ENCODE peak calls at places on chromosomes 13 and 19, in four cellular contexts. I is tibial nerve, V is PC-3, F is Peyer's patch. H is an unnamed sample.

GRCh38 chr19:28046932-28047331 is 1166.0 kb downstream of the UQCRFS1 start:
- DNase-seq in F (no peak), V (no peak), I (no peak), H (no peak)

GRCh38 chr19:41413947-41414346 is 13.2 kb downstream of the B3GNT8 start:
- DNase-seq in F (no peak), V (no peak), I (no peak), H (peak; percentile 48)

GRCh38 chr13:101575591-101575990 is 123.1 kb downstream of the ITGBL1 start:
- DNase-seq in V (peak; percentile 71), I (no peak), F (no peak), H (no peak)

GRCh38 chr19:33819875-33820781 is 23.5 kb downstream of the KCTD15 start:
- DNase-seq in F (peak; percentile 86), I (peak; percentile 43), V (peak; percentile 85), H (peak; percentile 85)

GRCh38 chr19:3047307-3048189 is 14.7 kb downstream of the TLE5 start:
- DNase-seq in V (peak; percentile 58), F (peak; percentile 94), I (peak; percentile 93), H (peak; percentile 80)

GRCh38 chr19:13826652-13827235 is 31.5 kb downstream of the ZSWIM4 start:
- DNase-seq in I (no peak), V (no peak), F (no peak), H (no peak)

GRCh38 chr19:3389876-3390361 is 23.5 kb downstream of the NFIC start:
- DNase-seq in I (no peak), F (no peak), V (no peak), H (peak; percentile 62)

GRCh38 chr13:89221557-89222158 is 1550.5 kb downstream of the SLITRK5 start:
- DNase-seq in F (no peak), I (no peak), V (no peak), H (no peak)

GRCh38 chr19:7418575-7418974 is 69.8 kb downstream of the ARHGEF18 start:
- DNase-seq in F (no peak), V (no peak), I (no peak), H (no peak)

GRCh38 chr19:41993612-41994483 is at the start of gene ATP1A3:
- DNase-seq in I (no peak), F (peak; percentile 72), V (peak; percentile 57), H (peak; percentile 23)

GRCh38 chr19:6250024-6250605 is 29.7 kb downstream of the MLLT1 start:
- DNase-seq in I (no peak), F (no peak), V (no peak), H (no peak)

GRCh38 chr13:106533940-106534843 is 1.3 kb downstream of the EFNB2 start:
- DNase-seq in F (peak; percentile 62), V (peak; percentile 56), I (no peak), H (peak; percentile 79)

GRCh38 chr19:38708413-38709024 is 35.8 kb downstream of the CAPN12 start:
- DNase-seq in I (no peak), V (no peak), F (no peak), H (no peak)

GRCh38 chr19:14006766-14007562 is 844 bp upstream of the RFX1 start:
- DNase-seq in V (no peak), F (no peak), I (no peak), H (peak; percentile 92)

GRCh38 chr19:31110331-31110730 is 238.9 kb downstream of the TSHZ3 start:
- DNase-seq in F (no peak), I (no peak), V (no peak), H (no peak)
- TF ChIP-seq CTCF in F (no peak), I (no peak), V (no peak), H (no peak)

GRCh38 chr13:98318263-98318878 is 141.3 kb upstream of the RNF113B start:
- DNase-seq in I (no peak), V (no peak), F (no peak), H (no peak)
- H3K36me3 ChIP-seq in I (no peaks in the 10 kb centered on the region), V (no peaks in the 10 kb centered on the region), F (no peaks in the 10 kb centered on the region), H (no peaks in the 10 kb centered on the region)

GRCh38 chr13:30364133-30364532 is 56.8 kb upstream of the KATNAL1 start:
- DNase-seq in F (no peak), V (no peak), I (no peak), H (no peak)

GRCh38 chr13:30364876-30365275 is 57.4 kb upstream of the UBE2L5 start:
- DNase-seq in I (no peak), V (no peak), F (no peak), H (no peak)

GRCh38 chr13:30363725-30364124 is 56.4 kb upstream of the KATNAL1 start:
- DNase-seq in F (no peak), V (no peak), I (no peak), H (no peak)

GRCh38 chr13:30362005-30362788 is 54.8 kb upstream of the KATNAL1 start:
- DNase-seq in F (no peak), I (no peak), V (no peak), H (no peak)

GRCh38 chr13:30362869-30363268 is 55.5 kb upstream of the KATNAL1 start:
- DNase-seq in I (no peak), V (no peak), F (no peak), H (no peak)
- H3K4me1 ChIP-seq in I (no peaks in the 10 kb centered on the region), V (no peaks in the 10 kb centered on the region), F (no peaks in the 10 kb centered on the region), H (no peaks in the 10 kb centered on the region)

DNA sequence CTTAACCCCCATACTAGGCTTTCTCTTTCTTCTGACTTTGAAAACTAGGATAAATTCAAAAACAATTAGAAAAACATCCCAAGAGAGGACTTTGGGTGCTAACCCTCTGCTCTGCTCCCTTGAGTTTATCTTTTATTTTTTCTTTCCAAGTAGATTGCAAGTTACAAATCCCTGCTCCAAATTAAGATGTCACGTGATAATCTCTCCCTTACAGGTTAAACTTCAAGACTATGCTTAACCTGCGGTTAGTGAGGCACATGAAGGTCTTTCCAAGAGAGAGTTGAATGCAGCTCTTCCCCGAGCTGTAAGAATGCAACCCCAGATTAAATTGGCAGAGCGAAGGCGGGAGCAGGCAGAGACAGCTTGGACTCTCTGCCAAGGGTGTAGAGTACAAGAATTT is 12.2 kb upstream of the ZNF507 start:
- DNase-seq in I (no peak), F (no peak), V (no peak), H (no peak)
- TF ChIP-seq CTCF in I (no peak), F (no peak), V (no peak), H (no peak)

DNA sequence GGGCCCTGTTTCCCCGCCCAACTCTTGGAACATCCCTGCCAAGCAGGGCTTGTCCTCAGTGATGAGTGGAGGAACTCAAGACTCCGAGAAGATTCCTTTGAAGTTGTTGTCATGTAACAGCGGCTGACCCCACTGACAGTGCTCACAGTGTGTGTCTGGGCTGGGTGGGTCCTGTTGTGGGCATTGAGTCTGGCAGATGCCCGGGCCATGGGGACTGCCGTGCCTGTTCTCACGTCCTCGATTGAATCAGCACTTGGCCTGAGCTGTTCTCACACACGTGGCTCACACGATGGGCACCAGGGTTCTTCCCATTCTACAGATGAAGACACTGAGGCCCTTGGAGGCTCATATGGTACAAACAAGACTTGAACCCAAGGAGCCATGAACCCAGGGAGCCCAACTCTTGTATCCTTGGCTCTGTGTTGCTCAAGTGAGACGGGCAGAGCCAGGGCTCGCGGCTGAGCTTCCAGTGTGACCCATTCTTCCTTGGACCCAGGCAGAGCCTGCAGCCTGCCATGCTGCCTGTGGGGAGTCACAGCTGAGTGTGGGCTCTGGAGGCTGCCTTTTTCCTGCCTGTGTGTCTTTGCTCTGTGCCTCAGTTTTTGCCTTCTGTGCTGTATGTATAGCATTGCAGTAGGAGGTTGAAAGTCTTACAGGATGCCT is 8.6 kb upstream of the EPN1 start:
- DNase-seq in V (no peak), F (no peak), I (no peak), H (no peak)
- H3K36me3 ChIP-seq in V (peaks cover 75% of the 10 kb centered on the region), F (peaks cover 4% of the 10 kb centered on the region), I (peaks cover 57% of the 10 kb centered on the region), H (peaks cover 16% of the 10 kb centered on the region)

GRCh38 chr19:55392820-55393219 is 7.1 kb downstream of the RPL28 start:
- DNase-seq in I (no peak), F (no peak), V (no peak), H (no peak)
- H3K4me1 ChIP-seq in I (no peaks in the 10 kb centered on the region), F (peaks cover 11% of the 10 kb centered on the region), V (peaks cover 8% of the 10 kb centered on the region), H (peaks cover 9% of the 10 kb centered on the region)